ENCODE peak calls at places on chromosome 11, in nine cellular contexts. Q is lung; J is suprapubic skin; Y is progenitor cell of endocrine pancreas; F is AML-193; W is GM19239; L is KBM-7; T is pancreas; P is activated T-helper 9 cell treated with anti-CD3 and anti-CD28 coated beads, Interleukin-2, amount 50 U/mL, for 16 hours. B is an unnamed sample.

GRCh38 chr11:84819128-84819527 is 808.0 kb downstream of the DLG2 start:
- DNase-seq in P (no peak), Q (no peak), F (no peak), Y (no peak), L (no peak), T (no peak), W (no peak), J (no peak), B (peak)

GRCh38 chr11:106076421-106076922 is 675 bp downstream of the KBTBD3 start:
- DNase-seq in J (no peak), F (no peak), W (no peak), T (no peak), Q (no peak), L (no peak), P (no peak), Y (no peak), B (no peak)

GRCh38 chr11:93329936-93330445 is 551 bp upstream of the DEUP1 start:
- DNase-seq in T (peak), L (no peak), J (no peak), Q (no peak), Y (no peak), F (no peak), W (no peak), P (no peak), B (peak)

GRCh38 chr11:118620529-118621070 is 13.2 kb downstream of the PHLDB1 start:
- DNase-seq in Y (no peak), J (no peak), F (no peak), P (no peak), Q (no peak), L (no peak), T (peak), W (no peak), B (no peak)

GRCh38 chr11:126680109-126680508 is 320.5 kb downstream of the KIRREL3 start:
- DNase-seq in T (no peak), Y (no peak), F (no peak), P (no peak), L (no peak), J (no peak), W (no peak), Q (no peak), B (no peak)

GRCh38 chr11:2522636-2523255 is 77.9 kb downstream of the KCNQ1 start:
- DNase-seq in P (no peak), L (no peak), Q (no peak), T (peak), W (no peak), Y (peak), J (peak), F (no peak), B (no peak)

GRCh38 chr11:64086263-64086938 is 50.7 kb downstream of the FLRT1 start:
- DNase-seq in W (no peak), Y (no peak), F (no peak), Q (no peak), J (no peak), L (no peak), P (no peak), T (no peak), B (peak)

GRCh38 chr11:2582436-2582931 is 117.3 kb downstream of the KCNQ1OT1 start:
- DNase-seq in J (peak), W (no peak), L (no peak), Q (no peak), T (peak), F (no peak), P (no peak), Y (peak), B (no peak)

GRCh38 chr11:61256710-61257482 is 15.9 kb downstream of the PGA5 start:
- DNase-seq in F (no peak), Y (no peak), Q (no peak), W (no peak), J (no peak), L (peak), T (no peak), P (no peak), B (no peak)

GRCh38 chr11:1402776-1403620 is 13.3 kb downstream of the BRSK2 start:
- DNase-seq in Y (no peak), Q (no peak), F (no peak), L (no peak), W (no peak), T (no peak), P (no peak), J (no peak), B (no peak)

GRCh38 chr11:43868852-43869567 is 11.6 kb upstream of the ALKBH3 start:
- DNase-seq in P (no peak), T (no peak), J (no peak), W (peak), Q (no peak), Y (no peak), L (peak), F (peak), B (peak)

GRCh38 chr11:127017482-127017881 is 16.9 kb upstream of the KIRREL3 start:
- DNase-seq in J (no peak), Y (no peak), P (no peak), L (no peak), Q (no peak), F (no peak), T (no peak), W (no peak), B (peak)

GRCh38 chr11:59783632-59784090 is 26.9 kb downstream of the MRPL16 start:
- DNase-seq in Y (no peak), T (no peak), L (no peak), W (no peak), Q (no peak), F (no peak), J (no peak), P (no peak), B (no peak)

B was measured in renal cortical epithelial cell.